ENCODE peak calls at places on chromosomes 4 and X, in ten cellular contexts. N is GM18507, W is ecto neural progenitor cell, C is GM04504, B is nucleus accumbens, R is activated T-helper 1 cell treated with Interleukin-2 at 50 U/mL for 16 hours, O is cardiac muscle cell, Y is DMS53, E is T1000, S is non-pigmented ciliary epithelial cell. V is an unnamed sample.

GRCh38 chr4:4254666-4255065 is 6.6 kb upstream of the TMEM128 start:
- DNase-seq in N (no peak), W (no peak), C (no peak), B (peak), R (no peak), O (no peak), Y (no peak), E (no peak), S (no peak), V (no peak)

GRCh38 chrX:67604979-67605703 is 61.3 kb downstream of the AR start:
- DNase-seq in N (no peak), W (no peak), C (peak), B (no peak), R (no peak), O (peak), Y (no peak), E (peak), S (no peak), V (no peak)

GRCh38 chr4:54005475-54005874 is 58.9 kb downstream of the CHIC2 start:
- DNase-seq in N (no peak), W (no peak), C (no peak), B (no peak), R (no peak), O (peak), Y (no peak), E (no peak), S (no peak), V (no peak)

GRCh38 chrX:45400380-45400779 is 199.7 kb upstream of the DIPK2B start:
- DNase-seq in N (no peak), W (no peak), C (peak), B (no peak), R (no peak), O (peak), Y (no peak), E (no peak), S (no peak), V (no peak)

GRCh38 chrX:154348114-154348531 is 26.3 kb downstream of the FLNA start:
- DNase-seq in N (no peak), W (no peak), C (no peak), B (no peak), R (no peak), O (peak), Y (no peak), E (no peak), S (no peak), V (no peak)

GRCh38 chr4:5812506-5813229 is 80.2 kb downstream of the CRMP1 start:
- DNase-seq in N (peak), W (no peak), C (peak), B (no peak), R (no peak), O (peak), Y (peak), E (no peak), S (peak), V (peak)

GRCh38 chrX:17104433-17104832 is 158.0 kb downstream of the REPS2 start:
- DNase-seq in N (no peak), W (no peak), C (no peak), B (no peak), R (no peak), O (no peak), Y (no peak), E (no peak), S (no peak), V (no peak)

GRCh38 chr4:160009656-160010493 is 907.0 kb downstream of the RAPGEF2 start:
- DNase-seq in N (no peak), W (no peak), C (no peak), B (no peak), R (no peak), O (no peak), Y (no peak), E (no peak), S (no peak), V (no peak)

GRCh38 chrX:151880895-151881294 is 31.8 kb upstream of the MAGEA4 start:
- DNase-seq in N (no peak), W (no peak), C (no peak), B (no peak), R (no peak), O (no peak), Y (no peak), E (no peak), S (no peak), V (no peak)

GRCh38 chr4:190020790-190021717 is 6.0 kb downstream of the FRG2 start:
- DNase-seq in N (no peak), W (peak), C (peak), B (no peak), R (no peak), O (peak), Y (no peak), E (no peak), S (no peak), V (peak)

GRCh38 chrX:12791253-12792228 is at the start of gene PRPS2:
- DNase-seq in N (peak), W (peak), C (no peak), B (no peak), R (peak), O (peak), Y (peak), E (peak), S (no peak), V (peak)

GRCh38 chr4:98567611-98568010 is 90.8 kb downstream of the TSPAN5 start:
- DNase-seq in N (no peak), W (no peak), C (no peak), B (no peak), R (no peak), O (no peak), Y (no peak), E (no peak), S (no peak), V (no peak)

GRCh38 chr4:15349965-15350364 is 77.9 kb upstream of the C1QTNF7 start:
- DNase-seq in N (no peak), W (no peak), C (no peak), B (no peak), R (no peak), O (no peak), Y (no peak), E (no peak), S (no peak), V (no peak)

GRCh38 chr4:83889802-83890201 is 353.9 kb downstream of the GPAT3 start:
- DNase-seq in N (no peak), W (no peak), C (peak), B (no peak), R (no peak), O (peak), Y (no peak), E (no peak), S (peak), V (no peak)

GRCh38 chr4:139666735-139667266 is 1.2 kb downstream of the MGST2 start:
- DNase-seq in N (no peak), W (no peak), C (no peak), B (no peak), R (no peak), O (peak), Y (peak), E (no peak), S (no peak), V (no peak)

GRCh38 chr4:143336828-143337599 is at the start of gene GAB1:
- DNase-seq in N (peak), W (peak), C (peak), B (peak), R (no peak), O (peak), Y (peak), E (peak), S (no peak), V (peak)

GRCh38 chr4:19700951-19701350 is 550.8 kb upstream of the SLIT2 start:
- DNase-seq in N (no peak), W (no peak), C (no peak), B (no peak), R (no peak), O (no peak), Y (no peak), E (no peak), S (no peak), V (no peak)

GRCh38 chrX:9873952-9874351 is 87.7 kb downstream of the SHROOM2 start:
- DNase-seq in N (peak), W (no peak), C (no peak), B (no peak), R (no peak), O (no peak), Y (peak), E (no peak), S (no peak), V (peak)

GRCh38 chrX:134718329-134719317 is 60.4 kb upstream of the PLAC1 start:
- DNase-seq in N (no peak), W (no peak), C (peak), B (no peak), R (no peak), O (peak), Y (peak), E (peak), S (peak), V (peak)

GRCh38 chr4:95318483-95318882 is 230.3 kb downstream of the UNC5C start:
- DNase-seq in N (no peak), W (no peak), C (no peak), B (no peak), R (no peak), O (no peak), Y (no peak), E (peak), S (no peak), V (no peak)

GRCh38 chr4:5941601-5942000 is 48.7 kb upstream of the CRMP1 start:
- DNase-seq in N (no peak), W (no peak), C (no peak), B (no peak), R (no peak), O (no peak), Y (no peak), E (no peak), S (no peak), V (no peak)

GRCh38 chrX:68018248-68019203 is 414.8 kb downstream of the OPHN1 start:
- DNase-seq in N (no peak), W (peak), C (peak), B (no peak), R (no peak), O (peak), Y (peak), E (no peak), S (no peak), V (peak)

GRCh38 chr4:37982736-37983135 is 22.5 kb downstream of the PTTG2 start:
- DNase-seq in N (no peak), W (no peak), C (no peak), B (no peak), R (no peak), O (no peak), Y (peak), E (no peak), S (no peak), V (no peak)

GRCh38 chr4:165605811-165606210 is 227.0 kb downstream of the CPE start:
- DNase-seq in N (no peak), W (no peak), C (no peak), B (no peak), R (no peak), O (no peak), Y (no peak), E (no peak), S (no peak), V (no peak)

GRCh38 chr4:182585321-182585720 is 331.9 kb downstream of the DCTD start:
- DNase-seq in N (no peak), W (no peak), C (no peak), B (no peak), R (no peak), O (no peak), Y (no peak), E (no peak), S (no peak), V (no peak)

V was measured in RPMI8226.